ENCODE peak calls at places on chromosomes 7 and 10, in nine cellular contexts. Y, S, R, U, X, A, H, F and B are unnamed samples.

GRCh38 chr10:114401195-114401741 is 3.0 kb downstream of the AFAP1L2 start:
- DNase-seq in F (peak), H (no peak), S (peak), X (no peak), Y (no peak), U (peak), R (peak), A (no peak), B (peak)

GRCh38 chr10:91880310-91880709 is 29.0 kb downstream of the FGFBP3 start:
- DNase-seq in F (no peak), H (no peak), X (no peak), A (peak), S (no peak), U (no peak), R (no peak), Y (peak), B (peak)

GRCh38 chr7:100602889-100603696 is 930 bp downstream of the PCOLCE start:
- DNase-seq in R (peak), U (peak), F (peak), Y (peak), H (no peak), A (no peak), S (peak), X (no peak), B (peak)

GRCh38 chr7:116101709-116102108 is 71.1 kb upstream of the TFEC start:
- DNase-seq in Y (no peak), S (no peak), U (no peak), X (no peak), R (peak), F (peak), H (no peak), A (no peak), B (peak)

GRCh38 chr7:73833251-73833919 is 2.6 kb downstream of the CLDN4 start:
- DNase-seq in H (no peak), X (no peak), R (no peak), S (peak), A (no peak), U (no peak), Y (peak), F (no peak), B (no peak)

GRCh38 chr7:30707391-30708351 is 25.4 kb upstream of the CRHR2 start:
- DNase-seq in H (no peak), S (no peak), U (peak), F (no peak), X (no peak), Y (no peak), R (no peak), A (no peak), B (peak)

GRCh38 chr7:36141850-36142249 is 11.2 kb upstream of the EEPD1 start:
- DNase-seq in Y (no peak), A (no peak), H (no peak), U (no peak), R (no peak), X (no peak), S (no peak), F (no peak), B (no peak)

GRCh38 chr10:1152386-1153252 is 96.4 kb downstream of the WDR37 start:
- DNase-seq in X (no peak), R (no peak), Y (no peak), H (peak), S (no peak), U (no peak), F (no peak), A (no peak), B (peak)

GRCh38 chr7:128783143-128783799 is 7.7 kb upstream of the OPN1SW start:
- DNase-seq in F (peak), X (peak), U (peak), H (no peak), S (peak), Y (peak), R (peak), A (no peak), B (peak)

GRCh38 chr10:70774810-70775678 is 10.1 kb downstream of the TBATA start:
- DNase-seq in U (no peak), A (no peak), H (peak), R (no peak), Y (no peak), F (no peak), X (no peak), S (no peak), B (no peak)

GRCh38 chr7:81162771-81163525 is 244.1 kb upstream of the SEMA3C start:
- DNase-seq in H (no peak), X (no peak), F (peak), S (no peak), A (no peak), R (peak), U (no peak), Y (no peak), B (peak)

GRCh38 chr10:59655309-59655708 is 54.3 kb downstream of the SLC16A9 start:
- DNase-seq in H (no peak), U (no peak), A (no peak), R (no peak), X (no peak), Y (no peak), F (no peak), S (no peak), B (peak)

GRCh38 chr7:56175086-56175760 is 59.0 kb upstream of the NUPR2 start:
- DNase-seq in Y (no peak), S (peak), F (no peak), R (no peak), A (no peak), X (peak), U (peak), H (peak), B (peak)

GRCh38 chr10:35347899-35348608 is 11.7 kb downstream of the CCNY start:
- DNase-seq in F (no peak), R (no peak), X (no peak), H (no peak), S (no peak), Y (no peak), A (no peak), U (no peak), B (no peak)

GRCh38 chr7:135761751-135762488 is 13.3 kb upstream of the FAM180A start:
- DNase-seq in A (no peak), H (no peak), R (peak), S (no peak), X (no peak), Y (no peak), F (peak), U (no peak), B (peak)

GRCh38 chr10:59709472-59710125 is at the start of gene SLC16A9:
- DNase-seq in X (no peak), H (peak), Y (peak), S (peak), A (peak), R (peak), U (peak), F (peak), B (peak)

GRCh38 chr10:67976292-67977245 is 92.1 kb downstream of the SIRT1 start:
- DNase-seq in Y (peak), U (peak), R (no peak), S (no peak), F (peak), X (no peak), A (no peak), H (no peak), B (peak)

GRCh38 chr7:30285067-30285530 is 702 bp downstream of the ZNRF2 start:
- DNase-seq in R (peak), S (peak), U (no peak), A (no peak), Y (peak), H (peak), F (peak), X (no peak), B (peak)

GRCh38 chr7:116532102-116532501 is 7.3 kb downstream of the CAV1 start:
- DNase-seq in Y (no peak), X (no peak), R (no peak), U (no peak), F (no peak), A (no peak), S (no peak), H (no peak), B (no peak)

GRCh38 chr10:126227762-126228134 is 160.5 kb downstream of the ADAM12 start:
- DNase-seq in H (no peak), Y (no peak), S (no peak), A (no peak), X (no peak), U (no peak), F (peak), R (no peak), B (peak)

GRCh38 chr7:42285383-42285824 is 48.4 kb upstream of the GLI3 start:
- DNase-seq in R (peak), H (no peak), X (no peak), Y (no peak), A (no peak), F (no peak), U (no peak), S (no peak), B (peak)

GRCh38 chr10:5510281-5511072 is 11.1 kb upstream of the CALML5 start:
- DNase-seq in H (no peak), U (no peak), R (no peak), F (no peak), A (no peak), S (no peak), Y (no peak), X (no peak), B (peak)

GRCh38 chr7:140674899-140675701 is 2.4 kb downstream of the ADCK2 start:
- DNase-seq in S (peak), X (no peak), H (no peak), R (peak), Y (peak), F (peak), U (no peak), A (peak), B (peak)

GRCh38 chr10:100831742-100832141 is 81.0 kb upstream of the SLF2 start:
- DNase-seq in X (no peak), Y (no peak), A (no peak), U (no peak), F (no peak), S (no peak), R (no peak), H (no peak), B (no peak)

GRCh38 chr10:24307696-24308476 is 98.9 kb downstream of the KIAA1217 start:
- DNase-seq in Y (no peak), X (no peak), S (no peak), H (no peak), F (no peak), R (peak), A (no peak), U (no peak), B (no peak)

GRCh38 chr10:124226271-124226911 is 133.0 kb upstream of the CHST15 start:
- DNase-seq in A (no peak), U (no peak), Y (no peak), H (no peak), S (no peak), R (no peak), F (no peak), X (no peak), B (no peak)

GRCh38 chr7:157855452-157856213 is 518.8 kb downstream of the DNAJB6 start:
- DNase-seq in U (no peak), H (no peak), X (no peak), R (no peak), Y (no peak), S (no peak), F (no peak), A (no peak), B (no peak)

GRCh38 chr7:100013328-100013676 is 2.1 kb upstream of the ZKSCAN1 start:
- DNase-seq in U (no peak), F (no peak), S (no peak), Y (no peak), X (no peak), R (no peak), H (no peak), A (no peak), B (no peak)

GRCh38 chr7:45033931-45034290 is 33.9 kb downstream of the CCM2 start:
- DNase-seq in A (no peak), F (no peak), U (peak), S (no peak), X (no peak), H (no peak), Y (no peak), R (no peak), B (peak)

DNA sequence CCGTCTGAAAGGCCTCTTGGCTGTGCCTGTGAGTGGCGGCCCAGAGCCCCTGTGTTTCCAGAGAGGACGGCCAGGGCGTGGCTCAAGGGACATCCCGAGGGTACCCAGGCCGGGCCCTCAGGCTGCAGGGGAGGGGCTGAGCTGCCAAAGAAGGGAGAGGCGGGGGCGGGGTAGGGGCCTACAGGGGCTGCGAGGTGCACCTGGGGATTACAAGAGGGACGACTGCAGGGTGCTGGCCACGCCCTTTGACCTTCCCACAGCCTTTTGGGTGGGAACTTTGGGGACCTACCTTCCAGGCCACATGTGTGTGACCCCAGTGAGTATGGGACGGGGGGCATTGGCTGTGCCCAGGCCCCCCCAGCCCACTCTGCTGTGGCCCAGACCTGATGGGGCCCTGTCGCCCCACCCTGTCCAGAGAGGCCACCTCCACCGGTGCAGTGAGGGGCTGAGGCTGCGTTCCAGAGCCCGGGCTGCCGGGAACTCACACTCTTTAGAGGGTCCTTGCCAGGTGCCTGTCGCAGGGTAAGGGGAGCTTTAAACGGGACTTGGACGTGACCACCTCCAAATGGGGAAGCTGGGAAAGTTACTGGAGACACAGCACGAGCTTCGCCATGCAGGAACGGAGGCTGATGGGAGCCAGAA is 19.0 kb upstream of the NKX6-2 start:
- DNase-seq in S (no peak), X (no peak), H (peak), U (no peak), F (no peak), Y (no peak), A (no peak), R (no peak), B (no peak)
- H3K27ac ChIP-seq in S (no peak), X (no peak), H (no peak), U (no peak), F (no peak), Y (no peak), A (no peak), R (no peak), B (no peak)

DNA sequence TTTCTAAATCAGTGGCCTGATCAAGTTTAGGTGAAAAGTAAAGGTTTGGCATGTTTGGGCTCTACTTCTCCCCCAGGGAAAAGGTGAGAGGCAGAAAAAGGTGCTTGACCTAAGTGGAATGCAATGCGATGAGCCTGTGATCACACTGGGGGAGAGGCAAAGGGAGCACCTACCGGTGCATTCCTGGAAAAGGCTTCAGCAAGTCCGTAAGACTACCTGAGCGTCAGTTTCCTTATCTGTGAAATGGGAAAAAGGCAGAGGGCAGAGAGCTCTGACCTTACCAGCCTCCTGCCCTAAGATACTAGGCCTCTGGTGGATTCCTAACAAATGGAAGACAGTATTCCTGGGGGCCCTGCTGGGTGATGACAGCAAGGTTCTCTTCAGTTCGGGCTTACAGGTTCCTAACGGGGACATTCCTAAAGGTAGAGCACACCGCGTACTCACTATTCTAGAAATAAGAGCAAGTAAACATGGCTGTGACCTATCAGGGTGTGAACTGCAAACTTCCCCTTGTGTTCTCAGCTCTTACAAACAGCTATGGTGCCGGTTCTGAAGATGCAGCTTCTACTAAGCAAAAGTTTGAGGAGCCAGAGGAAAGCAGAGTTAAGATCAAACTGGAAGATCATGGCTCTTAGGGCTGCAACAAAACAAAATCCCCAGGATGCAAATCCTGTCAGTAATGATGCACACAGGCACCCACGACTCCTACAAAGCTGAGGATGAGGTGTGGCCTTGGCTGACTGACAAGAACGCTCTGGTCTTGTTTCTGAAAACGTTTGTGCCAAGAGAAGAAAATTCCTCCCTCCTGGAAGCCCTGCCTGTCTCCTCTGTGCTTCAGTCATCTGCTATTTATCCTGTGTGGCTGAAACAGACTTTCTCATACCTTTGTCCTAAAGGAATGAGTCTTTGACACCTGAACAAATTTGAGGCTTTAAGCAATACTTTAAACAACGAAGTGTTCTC is 13.3 kb upstream of the ACSL5 start:
- DNase-seq in R (peak), X (no peak), F (peak), A (no peak), S (peak), H (no peak), Y (peak), U (peak), B (peak)
- H3K27ac ChIP-seq in R (no peak), X (peak), F (no peak), A (no peak), S (peak), H (peak), Y (no peak), U (peak), B (peak)

GRCh38 chr10:83544049-83544448 is 595.3 kb upstream of the GHITM start:
- DNase-seq in X (no peak), U (no peak), S (no peak), R (no peak), F (no peak), A (no peak), Y (peak), H (no peak), B (no peak)
- H3K27ac ChIP-seq in X (no peak), U (peak), S (no peak), R (peak), F (no peak), A (no peak), Y (no peak), H (no peak), B (no peak)

GRCh38 chr10:110822708-110823291 is 48.9 kb upstream of the PDCD4 start:
- DNase-seq in H (no peak), R (no peak), A (peak), U (no peak), S (no peak), F (no peak), X (no peak), Y (peak), B (no peak)

GRCh38 chr10:110821508-110821907 is 50.2 kb upstream of the PDCD4 start:
- DNase-seq in U (peak), S (no peak), H (no peak), R (no peak), Y (no peak), X (no peak), A (no peak), F (no peak), B (no peak)

GRCh38 chr10:110818311-110819257 is 53.1 kb upstream of the PDCD4 start:
- DNase-seq in H (no peak), S (peak), U (no peak), Y (no peak), X (no peak), A (no peak), R (no peak), F (no peak), B (no peak)

GRCh38 chr10:110822065-110822707 is 49.5 kb upstream of the PDCD4 start:
- DNase-seq in R (no peak), U (no peak), F (no peak), A (no peak), H (no peak), Y (no peak), S (no peak), X (no peak), B (no peak)

DNA sequence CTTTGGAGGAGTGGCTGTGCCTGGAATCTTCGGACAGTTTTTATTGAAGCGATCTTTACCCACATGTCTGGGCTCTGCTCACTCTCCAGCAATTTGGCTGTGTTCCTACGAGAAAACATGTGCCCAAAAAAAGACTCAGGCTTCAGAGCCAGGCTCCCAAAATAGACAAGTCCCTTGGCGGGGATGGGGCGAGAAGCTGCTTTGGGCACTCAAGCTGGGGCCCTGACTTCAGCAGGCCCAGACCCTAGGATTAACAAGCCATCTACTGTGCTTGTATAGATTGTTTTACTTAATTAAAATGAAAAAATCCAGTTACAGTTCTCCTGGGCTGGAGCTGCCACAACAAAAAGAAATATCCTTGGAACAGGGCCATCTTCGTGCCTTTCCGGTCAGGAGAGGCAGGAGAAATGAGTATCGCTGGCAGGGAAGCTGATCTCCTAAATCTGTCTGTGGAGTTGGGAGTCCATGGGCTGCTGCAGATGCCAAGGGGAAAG is 51.4 kb upstream of the PDCD4 start:
- DNase-seq in X (no peak), F (no peak), A (no peak), Y (no peak), R (peak), H (no peak), S (no peak), U (peak), B (peak)
- H3K27ac ChIP-seq in X (peak), F (no peak), A (no peak), Y (no peak), R (no peak), H (peak), S (peak), U (peak), B (no peak)

GRCh38 chr7:55157347-55158105 is 138.7 kb downstream of the EGFR start:
- DNase-seq in R (no peak), U (peak), A (no peak), F (no peak), S (no peak), Y (no peak), H (peak), X (no peak), B (no peak)
- H3K27ac ChIP-seq in R (peak), U (peak), A (no peak), F (peak), S (no peak), Y (no peak), H (no peak), X (no peak), B (peak)

GRCh38 chr10:23283680-23284079 is 60.9 kb downstream of the C10orf67 start:
- DNase-seq in X (no peak), H (no peak), R (no peak), S (no peak), Y (no peak), A (no peak), U (no peak), F (no peak), B (no peak)

GRCh38 chr10:23284155-23284554 is 60.4 kb downstream of the C10orf67 start:
- DNase-seq in H (no peak), A (no peak), F (no peak), U (no peak), R (no peak), Y (no peak), X (no peak), S (no peak), B (no peak)

GRCh38 chr10:23281044-23281433 is 63.6 kb downstream of the C10orf67 start:
- DNase-seq in S (no peak), U (no peak), F (no peak), R (no peak), Y (peak), X (no peak), H (no peak), A (no peak), B (no peak)

GRCh38 chr10:23280420-23281043 is 64.1 kb downstream of the C10orf67 start:
- DNase-seq in H (no peak), S (no peak), X (no peak), Y (peak), F (no peak), A (peak), U (no peak), R (no peak), B (no peak)

DNA sequence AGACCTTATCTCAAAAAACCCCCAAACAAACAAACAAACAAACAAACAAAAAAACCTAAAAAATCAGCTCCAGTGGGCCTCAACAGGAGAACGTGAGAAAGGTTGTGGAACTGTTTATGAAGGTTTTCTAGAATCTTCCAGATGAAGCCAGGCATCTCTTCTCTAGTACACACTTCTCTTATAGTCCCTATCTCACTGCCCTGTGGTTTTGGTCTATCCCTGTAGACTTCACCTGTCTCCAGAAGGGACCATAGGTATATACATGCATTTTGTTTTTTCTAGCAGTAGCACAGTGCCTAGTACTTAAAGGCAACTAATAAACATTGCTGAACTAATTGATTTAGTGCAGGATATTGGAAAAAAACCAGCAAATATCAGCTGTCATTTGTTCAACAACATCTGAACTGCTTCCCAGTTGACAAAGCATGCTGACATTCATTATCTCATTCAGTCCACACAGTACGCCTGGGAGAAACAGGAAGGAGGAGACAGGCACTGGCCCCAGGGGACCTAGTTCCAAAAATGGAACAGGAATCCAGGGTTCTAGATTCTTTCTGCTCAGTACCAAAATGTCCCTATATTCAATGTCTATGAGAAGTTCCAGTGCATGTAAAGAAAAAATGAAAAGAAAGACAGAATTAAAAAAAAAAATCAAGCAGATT is 59.8 kb downstream of the C10orf67 start:
- DNase-seq in A (no peak), S (no peak), F (no peak), Y (no peak), R (no peak), U (no peak), X (no peak), H (no peak), B (no peak)
- H3K27ac ChIP-seq in A (no peak), S (no peak), F (no peak), Y (no peak), R (no peak), U (no peak), X (no peak), H (no peak), B (no peak)